ENCODE peak calls at places on chromosomes 1 and 21, in four cellular contexts. C is SJSA1, R is tibial artery, A is kidney. V is an unnamed sample.

GRCh38 chr1:225697437-225697836 is 44.5 kb upstream of the ENAH start:
- DNase-seq in C (no peak), R (peak; percentile 74), A (no peak), V (no peak)

GRCh38 chr1:201473296-201473695 is 4.3 kb upstream of the PHLDA3 start:
- DNase-seq in C (no peak), R (no peak), A (no peak), V (no peak)

GRCh38 chr1:175013445-175013844 is 9.8 kb downstream of the MRPS14 start:
- DNase-seq in C (no peak), R (no peak), A (no peak), V (no peak)

GRCh38 chr1:155255243-155256100 is at the start of gene ENTREP3:
- DNase-seq in C (peak; percentile 86), R (peak; percentile 94), A (peak; percentile 96), V (peak; percentile 90)

GRCh38 chr1:186574951-186575747 is 105.1 kb downstream of the PTGS2 start:
- DNase-seq in C (no peak), R (no peak), A (no peak), V (no peak)

GRCh38 chr21:46423546-46424061 is 35.1 kb upstream of the DIP2A start:
- DNase-seq in C (no peak), R (no peak), A (peak; percentile 4), V (no peak)

GRCh38 chr1:224181453-224181810 is 1.6 kb upstream of the DEGS1 start:
- DNase-seq in C (no peak), R (no peak), A (no peak), V (no peak)

GRCh38 chr1:1059494-1060280 is 14.4 kb downstream of the RNF223 start:
- DNase-seq in C (peak; percentile 81), R (peak; percentile 90), A (peak; percentile 95), V (peak; percentile 81)

GRCh38 chr1:13899856-13900255 is 199.9 kb downstream of the PRDM2 start:
- DNase-seq in C (no peak), R (no peak), A (no peak), V (no peak)

GRCh38 chr1:169240449-169241242 is 127.0 kb downstream of the NME7 start:
- DNase-seq in C (no peak), R (no peak), A (no peak), V (no peak)

GRCh38 chr1:54904476-54905048 is 17.6 kb upstream of the DHCR24 start:
- DNase-seq in C (no peak), R (no peak), A (no peak), V (no peak)

GRCh38 chr1:203316626-203317093 is 11.3 kb downstream of the BTG2 start:
- DNase-seq in C (no peak), R (no peak), A (no peak), V (peak; percentile 89)

GRCh38 chr1:225454067-225454618 is 26.3 kb upstream of the LBR start:
- DNase-seq in C (no peak), R (peak; percentile 49), A (peak; percentile 17), V (no peak)

GRCh38 chr1:77513839-77514763 is 168.4 kb downstream of the ZZZ3 start:
- DNase-seq in C (peak; percentile 88), R (no peak), A (no peak), V (no peak)

GRCh38 chr1:209989525-209989924 is 51.5 kb downstream of the SYT14 start:
- DNase-seq in C (peak; percentile 4), R (no peak), A (no peak), V (no peak)

GRCh38 chr1:9410737-9411297 is 118.1 kb downstream of the SPSB1 start:
- DNase-seq in C (peak; percentile 53), R (no peak), A (peak; percentile 25), V (no peak)

GRCh38 chr1:92367496-92367895 is 68.6 kb downstream of the RPAP2 start:
- DNase-seq in C (no peak), R (no peak), A (no peak), V (no peak)

GRCh38 chr1:91278754-91279153 is 125.9 kb downstream of the HFM1 start:
- DNase-seq in C (no peak), R (no peak), A (no peak), V (no peak)

GRCh38 chr1:180615493-180616290 is 16.1 kb upstream of the XPR1 start:
- DNase-seq in C (no peak), R (no peak), A (no peak), V (no peak)

GRCh38 chr1:182305861-182306260 is 85.7 kb downstream of the GLUL start:
- DNase-seq in C (no peak), R (no peak), A (no peak), V (no peak)

GRCh38 chr1:25626018-25626417 is 9.4 kb downstream of the MAN1C1 start:
- DNase-seq in C (no peak), R (no peak), A (no peak), V (no peak)

GRCh38 chr1:205748398-205749093 is 1.4 kb downstream of the NUCKS1 start:
- DNase-seq in C (no peak), R (no peak), A (no peak), V (no peak)

GRCh38 chr1:232250838-232251237 is 379.1 kb downstream of the SIPA1L2 start:
- DNase-seq in C (no peak), R (no peak), A (no peak), V (no peak)

GRCh38 chr1:233112184-233113008 is 162.0 kb downstream of the NTPCR start:
- DNase-seq in C (no peak), R (no peak), A (no peak), V (no peak)

GRCh38 chr1:168637350-168637991 is 61.1 kb downstream of the XCL1 start:
- DNase-seq in C (no peak), R (no peak), A (no peak), V (no peak)

GRCh38 chr1:69400128-69400527 is 167.6 kb upstream of the LRRC7 start:
- DNase-seq in C (no peak), R (no peak), A (no peak), V (no peak)

GRCh38 chr1:54922921-54923421 is 36.0 kb upstream of the DHCR24 start:
- DNase-seq in C (no peak), R (no peak), A (no peak), V (no peak)

GRCh38 chr1:29685387-29685786 is 449.1 kb downstream of the PTPRU start:
- DNase-seq in C (no peak), R (peak; percentile 50), A (no peak), V (peak; percentile 50)

GRCh38 chr21:15138475-15138874 is 73.7 kb upstream of the NRIP1 start:
- DNase-seq in C (no peak), R (no peak), A (peak; percentile 68), V (no peak)

GRCh38 chr1:201318504-201319340 is 35.4 kb downstream of the PKP1 start:
- DNase-seq in C (no peak), R (no peak), A (no peak), V (no peak)

GRCh38 chr1:11596295-11596694 is 57.9 kb downstream of the FBXO2 start:
- DNase-seq in C (no peak), R (no peak), A (no peak), V (no peak)

GRCh38 chr1:67888707-67889106 is 55.4 kb upstream of the GNG12 start:
- DNase-seq in C (peak; percentile 93), R (no peak), A (no peak), V (no peak)

GRCh38 chr1:28129150-28129549 is 40.7 kb upstream of the EYA3 start:
- DNase-seq in C (no peak), R (no peak), A (peak; percentile 80), V (no peak)

DNA sequence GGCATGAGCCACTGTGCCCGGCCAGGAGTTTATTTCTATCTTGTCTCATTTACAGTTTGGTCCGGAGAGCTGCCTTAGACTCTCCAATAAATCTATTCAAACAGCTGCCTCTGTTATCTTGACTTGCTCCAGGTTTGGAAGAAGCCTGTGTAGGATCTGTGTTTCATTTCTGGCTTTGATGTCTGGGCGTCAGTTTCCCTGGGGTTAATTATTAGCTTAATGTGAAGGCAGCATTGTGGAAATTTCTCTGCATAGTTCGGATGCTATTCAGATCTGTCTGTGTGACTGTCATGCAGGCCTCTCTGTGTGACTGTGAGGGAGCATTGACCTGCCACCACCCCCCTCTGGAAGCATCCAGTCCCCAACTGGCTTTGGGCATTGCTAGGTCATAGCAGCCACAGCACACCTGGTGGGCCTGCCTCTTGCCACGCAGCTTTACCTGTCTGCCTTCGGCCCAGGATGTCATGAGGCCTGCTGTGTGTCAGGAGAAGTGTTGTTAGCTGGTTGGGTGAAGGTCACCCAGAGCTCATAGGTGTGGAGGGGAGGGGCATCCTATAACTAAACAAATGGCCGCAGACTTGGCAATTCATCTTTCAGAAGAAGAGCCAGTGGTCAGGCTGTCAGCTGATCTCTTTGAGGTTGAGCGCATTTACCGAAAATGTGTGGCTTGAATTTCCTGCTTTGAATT is 9.8 kb downstream of the IFNGR2 start:
- DNase-seq in C (no peak), R (no peak), A (peak; percentile 71), V (no peak)
- H3K4me3 ChIP-seq in C (no peak overlapping the region), R (no peak overlapping the region), A (no peak overlapping the region), V (no peak overlapping the region)

DNA sequence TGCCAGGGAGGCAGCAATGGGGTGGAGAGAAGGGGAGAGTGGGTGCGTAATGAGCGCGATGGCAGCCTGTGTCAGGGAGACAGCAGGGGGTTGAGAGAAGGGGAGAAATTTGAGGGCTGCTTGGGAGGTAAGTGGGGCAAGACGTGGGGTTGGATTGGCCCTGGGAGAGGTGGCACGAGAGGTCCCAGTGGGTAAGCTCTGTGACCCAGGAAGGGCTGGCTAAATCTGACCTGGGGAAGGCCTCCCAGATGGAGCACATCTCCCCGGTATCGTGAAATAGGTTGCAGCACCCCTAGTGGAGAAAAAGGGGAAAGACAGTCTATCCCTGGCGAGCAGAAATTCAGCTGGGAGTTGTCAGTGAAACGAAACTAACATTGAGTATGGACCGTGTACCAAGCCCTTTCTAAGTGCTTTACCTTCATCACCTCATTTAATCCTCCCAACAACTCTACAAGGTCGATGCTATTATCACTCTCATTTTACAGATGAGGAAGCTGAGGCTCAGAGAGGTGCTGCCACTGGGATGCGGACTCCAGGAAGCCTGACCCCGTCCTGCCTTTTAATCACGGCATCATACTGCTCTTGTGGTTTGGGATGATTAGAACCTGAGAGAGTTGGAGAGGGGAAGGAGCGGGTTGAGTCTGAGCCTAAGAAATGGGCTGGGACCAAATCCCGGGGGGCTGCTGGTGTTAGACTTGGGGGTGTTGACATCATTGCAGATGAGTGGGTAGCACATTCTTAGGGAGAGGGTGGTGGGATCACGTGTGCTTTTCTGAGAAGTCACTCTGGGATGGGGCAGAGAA is 56.6 kb upstream of the RPL11 start:
- DNase-seq in C (peak; percentile 92), R (peak; percentile 77), A (no peak), V (peak; percentile 85)
- H3K4me3 ChIP-seq in C (peak overlapping the region; percentile 39), R (peak overlapping the region; percentile 55), A (peak overlapping the region; percentile 73), V (peak overlapping the region; percentile 51)

DNA sequence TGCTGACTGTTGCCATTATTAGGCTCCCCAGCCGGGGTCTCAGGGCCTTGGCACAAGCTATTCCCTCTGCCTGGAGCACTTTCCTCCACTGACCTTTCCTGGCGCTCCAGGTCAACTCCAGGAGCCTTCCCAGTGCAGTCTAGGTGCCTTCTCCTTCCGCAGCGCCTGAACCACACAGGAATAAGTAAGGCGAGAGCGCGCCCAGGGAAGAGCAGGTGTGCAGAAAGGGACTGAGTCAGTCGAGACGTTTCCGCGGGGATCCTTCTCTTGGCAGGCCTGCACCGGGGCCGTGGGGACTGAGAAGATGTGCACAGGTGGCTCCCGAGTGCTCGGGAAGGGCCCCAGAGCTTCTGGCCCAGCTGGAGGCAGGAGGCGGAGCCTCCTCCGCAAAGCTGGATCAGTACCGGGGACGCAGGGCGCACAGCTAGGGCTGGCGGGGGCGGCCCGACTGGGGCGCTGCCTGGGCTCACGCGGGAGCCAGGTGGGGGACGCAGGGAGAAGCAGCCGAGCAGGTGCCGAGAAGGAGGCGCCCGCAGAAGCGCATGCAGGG is 765 bp upstream of the BMP8A start:
- DNase-seq in C (no peak), R (no peak), A (peak; percentile 74), V (no peak)
- H3K4me3 ChIP-seq in C (peak overlapping the region; percentile 40), R (peak overlapping the region; percentile 48), A (no peak overlapping the region), V (peak overlapping the region; percentile 39)

DNA sequence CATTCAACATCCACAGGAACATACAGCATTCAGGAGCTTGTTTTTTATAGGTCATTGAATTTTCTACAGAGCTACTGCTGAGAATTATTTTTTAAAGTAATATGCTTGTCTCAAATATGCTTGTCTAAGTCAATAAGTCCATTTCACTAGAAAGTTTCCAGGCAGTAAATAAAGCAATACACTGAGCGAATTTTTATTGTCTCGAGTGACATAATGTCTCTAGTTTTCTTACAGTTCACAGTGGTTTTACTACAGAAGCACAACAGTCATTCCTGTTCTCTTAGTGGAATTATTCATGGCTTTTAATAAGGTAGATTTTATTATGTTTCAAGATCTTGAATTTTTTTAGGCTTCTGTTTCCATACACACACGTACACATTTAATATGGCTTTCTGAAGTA is 83.8 kb downstream of the HS2ST1 start:
- DNase-seq in C (no peak), R (no peak), A (no peak), V (no peak)
- H3K4me3 ChIP-seq in C (no peak overlapping the region), R (no peak overlapping the region), A (no peak overlapping the region), V (no peak overlapping the region)